ENCODE peak calls at places on chromosome 4, in five cellular contexts. One of them, this sample, is unnamed.
A peak's percentile ranks its signal among the peaks of the same experiment; 100 is the strongest.

GRCh38 chr4:53015681-53016080 is 153.6 kb downstream of the RASL11B start:
- DNase-seq in NCI-H774: no peak
- DNase-seq in astrocyte of the cerebellum: peak; percentile 57
- DNase-seq in astrocyte: peak; percentile 31
- DNase-seq in activated T-cell treated with anti-CD3 and anti-CD28 coated beads, Interleukin-2, amount 50 U/mL, for 4 hours: no peak
- DNase-seq in this sample: no peak

GRCh38 chr4:105127154-105127445 is 19.6 kb upstream of the TET2 start:
- DNase-seq in NCI-H774: no peak
- DNase-seq in astrocyte of the cerebellum: no peak
- DNase-seq in astrocyte: no peak
- DNase-seq in activated T-cell treated with anti-CD3 and anti-CD28 coated beads, Interleukin-2, amount 50 U/mL, for 4 hours: no peak
- DNase-seq in this sample: no peak

GRCh38 chr4:150699599-150699998 is 117.6 kb downstream of the MAB21L2 start:
- DNase-seq in NCI-H774: no peak
- DNase-seq in astrocyte of the cerebellum: no peak
- DNase-seq in astrocyte: no peak
- DNase-seq in activated T-cell treated with anti-CD3 and anti-CD28 coated beads, Interleukin-2, amount 50 U/mL, for 4 hours: no peak
- DNase-seq in this sample: no peak

GRCh38 chr4:111678466-111678865 is 466.8 kb upstream of the FAM241A start:
- DNase-seq in NCI-H774: no peak
- DNase-seq in astrocyte of the cerebellum: peak; percentile 50
- DNase-seq in astrocyte: peak; percentile 72
- DNase-seq in activated T-cell treated with anti-CD3 and anti-CD28 coated beads, Interleukin-2, amount 50 U/mL, for 4 hours: no peak
- DNase-seq in this sample: no peak

GRCh38 chr4:100907465-100908454 is 389.9 kb upstream of the EMCN start:
- DNase-seq in NCI-H774: no peak
- DNase-seq in astrocyte of the cerebellum: no peak
- DNase-seq in astrocyte: peak; percentile 2
- DNase-seq in activated T-cell treated with anti-CD3 and anti-CD28 coated beads, Interleukin-2, amount 50 U/mL, for 4 hours: no peak
- DNase-seq in this sample: no peak

GRCh38 chr4:180652533-180652932 is 1590.7 kb upstream of the TENM3 start:
- DNase-seq in NCI-H774: no peak
- DNase-seq in astrocyte of the cerebellum: no peak
- DNase-seq in astrocyte: no peak
- DNase-seq in activated T-cell treated with anti-CD3 and anti-CD28 coated beads, Interleukin-2, amount 50 U/mL, for 4 hours: no peak
- DNase-seq in this sample: no peak

GRCh38 chr4:169612869-169613859 is 781 bp upstream of the NEK1 start:
- DNase-seq in NCI-H774: peak; percentile 52
- DNase-seq in astrocyte of the cerebellum: peak; percentile 64
- DNase-seq in astrocyte: peak; percentile 71
- DNase-seq in activated T-cell treated with anti-CD3 and anti-CD28 coated beads, Interleukin-2, amount 50 U/mL, for 4 hours: peak; percentile 62
- DNase-seq in this sample: peak; percentile 59

GRCh38 chr4:17957689-17958088 is 63.9 kb downstream of the LCORL start:
- DNase-seq in NCI-H774: no peak
- DNase-seq in astrocyte of the cerebellum: peak; percentile 11
- DNase-seq in astrocyte: peak; percentile 30
- DNase-seq in activated T-cell treated with anti-CD3 and anti-CD28 coated beads, Interleukin-2, amount 50 U/mL, for 4 hours: no peak
- DNase-seq in this sample: no peak

GRCh38 chr4:142091691-142092182 is 455.4 kb downstream of the IL15 start:
- DNase-seq in NCI-H774: no peak
- DNase-seq in astrocyte of the cerebellum: peak; percentile 96
- DNase-seq in astrocyte: peak; percentile 100
- DNase-seq in activated T-cell treated with anti-CD3 and anti-CD28 coated beads, Interleukin-2, amount 50 U/mL, for 4 hours: no peak
- DNase-seq in this sample: no peak

GRCh38 chr4:150581206-150581605 is 745 bp upstream of the MAB21L2 start:
- DNase-seq in NCI-H774: no peak
- DNase-seq in astrocyte of the cerebellum: no peak
- DNase-seq in astrocyte: no peak
- DNase-seq in activated T-cell treated with anti-CD3 and anti-CD28 coated beads, Interleukin-2, amount 50 U/mL, for 4 hours: no peak
- DNase-seq in this sample: no peak

GRCh38 chr4:139728840-139729239 is 63.2 kb downstream of the MGST2 start:
- DNase-seq in NCI-H774: peak; percentile 61
- DNase-seq in astrocyte of the cerebellum: no peak
- DNase-seq in astrocyte: no peak
- DNase-seq in activated T-cell treated with anti-CD3 and anti-CD28 coated beads, Interleukin-2, amount 50 U/mL, for 4 hours: no peak
- DNase-seq in this sample: no peak

GRCh38 chr4:121326580-121326979 is 54.2 kb downstream of the QRFPR start:
- DNase-seq in NCI-H774: no peak
- DNase-seq in astrocyte of the cerebellum: no peak
- DNase-seq in astrocyte: no peak
- DNase-seq in activated T-cell treated with anti-CD3 and anti-CD28 coated beads, Interleukin-2, amount 50 U/mL, for 4 hours: no peak
- DNase-seq in this sample: no peak

GRCh38 chr4:37812713-37813112 is 13.8 kb upstream of the PGM2 start:
- DNase-seq in NCI-H774: no peak
- DNase-seq in astrocyte of the cerebellum: no peak
- DNase-seq in astrocyte: peak; percentile 56
- DNase-seq in activated T-cell treated with anti-CD3 and anti-CD28 coated beads, Interleukin-2, amount 50 U/mL, for 4 hours: no peak
- DNase-seq in this sample: no peak

GRCh38 chr4:140851032-140851636 is 94.9 kb upstream of the TBC1D9 start:
- DNase-seq in NCI-H774: peak; percentile 11
- DNase-seq in astrocyte of the cerebellum: peak; percentile 59
- DNase-seq in astrocyte: peak; percentile 27
- DNase-seq in activated T-cell treated with anti-CD3 and anti-CD28 coated beads, Interleukin-2, amount 50 U/mL, for 4 hours: no peak
- DNase-seq in this sample: no peak

GRCh38 chr4:12928751-12929150 is 555.4 kb downstream of the RAB28 start:
- DNase-seq in NCI-H774: no peak
- DNase-seq in astrocyte of the cerebellum: no peak
- DNase-seq in astrocyte: no peak
- DNase-seq in activated T-cell treated with anti-CD3 and anti-CD28 coated beads, Interleukin-2, amount 50 U/mL, for 4 hours: no peak
- DNase-seq in this sample: no peak

GRCh38 chr4:145482209-145483021 is 762 bp downstream of the SMAD1 start:
- DNase-seq in NCI-H774: peak; percentile 16
- DNase-seq in astrocyte of the cerebellum: peak; percentile 55
- DNase-seq in astrocyte: peak; percentile 82
- DNase-seq in activated T-cell treated with anti-CD3 and anti-CD28 coated beads, Interleukin-2, amount 50 U/mL, for 4 hours: peak; percentile 58
- DNase-seq in this sample: peak; percentile 63

GRCh38 chr4:89823416-89823815 is 13.5 kb downstream of the SNCA start:
- DNase-seq in NCI-H774: no peak
- DNase-seq in astrocyte of the cerebellum: no peak
- DNase-seq in astrocyte: peak; percentile 49
- DNase-seq in activated T-cell treated with anti-CD3 and anti-CD28 coated beads, Interleukin-2, amount 50 U/mL, for 4 hours: no peak
- DNase-seq in this sample: no peak

GRCh38 chr4:74039065-74039763 is 725 bp upstream of the CXCL3 start:
- DNase-seq in NCI-H774: no peak
- DNase-seq in astrocyte of the cerebellum: no peak
- DNase-seq in astrocyte: no peak
- DNase-seq in activated T-cell treated with anti-CD3 and anti-CD28 coated beads, Interleukin-2, amount 50 U/mL, for 4 hours: no peak
- DNase-seq in this sample: no peak

GRCh38 chr4:143335979-143336827 is 473 bp upstream of the GAB1 start:
- DNase-seq in NCI-H774: peak; percentile 45
- DNase-seq in astrocyte of the cerebellum: peak; percentile 82
- DNase-seq in astrocyte: peak; percentile 85
- DNase-seq in activated T-cell treated with anti-CD3 and anti-CD28 coated beads, Interleukin-2, amount 50 U/mL, for 4 hours: no peak
- DNase-seq in this sample: no peak

GRCh38 chr4:110622841-110623709 is at the start of gene PITX2:
- DNase-seq in NCI-H774: no peak
- DNase-seq in astrocyte of the cerebellum: peak; percentile 50
- DNase-seq in astrocyte: peak; percentile 65
- DNase-seq in activated T-cell treated with anti-CD3 and anti-CD28 coated beads, Interleukin-2, amount 50 U/mL, for 4 hours: no peak
- DNase-seq in this sample: peak; percentile 20

GRCh38 chr4:8409271-8410065 is 31.1 kb downstream of the ACOX3 start:
- DNase-seq in NCI-H774: no peak
- DNase-seq in astrocyte of the cerebellum: no peak
- DNase-seq in astrocyte: no peak
- DNase-seq in activated T-cell treated with anti-CD3 and anti-CD28 coated beads, Interleukin-2, amount 50 U/mL, for 4 hours: peak; percentile 39
- DNase-seq in this sample: peak; percentile 33

GRCh38 chr4:89411539-89411938 is 103.9 kb upstream of the GPRIN3 start:
- DNase-seq in NCI-H774: no peak
- DNase-seq in astrocyte of the cerebellum: no peak
- DNase-seq in astrocyte: peak; percentile 76
- DNase-seq in activated T-cell treated with anti-CD3 and anti-CD28 coated beads, Interleukin-2, amount 50 U/mL, for 4 hours: no peak
- DNase-seq in this sample: no peak

GRCh38 chr4:67765401-67765800 is 11.2 kb upstream of the GNRHR start:
- DNase-seq in NCI-H774: no peak
- DNase-seq in astrocyte of the cerebellum: no peak
- DNase-seq in astrocyte: peak; percentile 41
- DNase-seq in activated T-cell treated with anti-CD3 and anti-CD28 coated beads, Interleukin-2, amount 50 U/mL, for 4 hours: no peak
- DNase-seq in this sample: no peak

GRCh38 chr4:104592894-104593470 is 98.3 kb upstream of the CXXC4 start:
- DNase-seq in NCI-H774: no peak
- DNase-seq in astrocyte of the cerebellum: no peak
- DNase-seq in astrocyte: peak; percentile 52
- DNase-seq in activated T-cell treated with anti-CD3 and anti-CD28 coated beads, Interleukin-2, amount 50 U/mL, for 4 hours: no peak
- DNase-seq in this sample: no peak

GRCh38 chr4:158411180-158411721 is 110.4 kb upstream of the RXFP1 start:
- DNase-seq in NCI-H774: no peak
- DNase-seq in astrocyte of the cerebellum: no peak
- DNase-seq in astrocyte: no peak
- DNase-seq in activated T-cell treated with anti-CD3 and anti-CD28 coated beads, Interleukin-2, amount 50 U/mL, for 4 hours: no peak
- DNase-seq in this sample: no peak

GRCh38 chr4:138269175-138269574 is 27.0 kb upstream of the SLC7A11 start:
- DNase-seq in NCI-H774: no peak
- DNase-seq in astrocyte of the cerebellum: no peak
- DNase-seq in astrocyte: no peak
- DNase-seq in activated T-cell treated with anti-CD3 and anti-CD28 coated beads, Interleukin-2, amount 50 U/mL, for 4 hours: no peak
- DNase-seq in this sample: no peak

GRCh38 chr4:39883645-39884044 is 94.1 kb downstream of the PDS5A start:
- DNase-seq in NCI-H774: no peak
- DNase-seq in astrocyte of the cerebellum: no peak
- DNase-seq in astrocyte: peak; percentile 73
- DNase-seq in activated T-cell treated with anti-CD3 and anti-CD28 coated beads, Interleukin-2, amount 50 U/mL, for 4 hours: no peak
- DNase-seq in this sample: no peak

GRCh38 chr4:110139815-110140214 is 58.6 kb downstream of the ELOVL6 start:
- DNase-seq in NCI-H774: no peak
- DNase-seq in astrocyte of the cerebellum: no peak
- DNase-seq in astrocyte: no peak
- DNase-seq in activated T-cell treated with anti-CD3 and anti-CD28 coated beads, Interleukin-2, amount 50 U/mL, for 4 hours: no peak
- DNase-seq in this sample: no peak

GRCh38 chr4:46844325-46844917 is 64.6 kb downstream of the COX7B2 start:
- DNase-seq in NCI-H774: peak; percentile 50
- DNase-seq in astrocyte of the cerebellum: peak; percentile 54
- DNase-seq in astrocyte: peak; percentile 49
- DNase-seq in activated T-cell treated with anti-CD3 and anti-CD28 coated beads, Interleukin-2, amount 50 U/mL, for 4 hours: peak; percentile 12
- DNase-seq in this sample: peak; percentile 30

GRCh38 chr4:56375458-56375857 is 11.8 kb downstream of the AASDH start:
- DNase-seq in NCI-H774: no peak
- DNase-seq in astrocyte of the cerebellum: no peak
- DNase-seq in astrocyte: no peak
- DNase-seq in activated T-cell treated with anti-CD3 and anti-CD28 coated beads, Interleukin-2, amount 50 U/mL, for 4 hours: no peak
- DNase-seq in this sample: no peak

GRCh38 chr4:37892641-37893040 is 1.8 kb downstream of the TBC1D1 start:
- DNase-seq in NCI-H774: no peak
- DNase-seq in astrocyte of the cerebellum: no peak
- DNase-seq in astrocyte: no peak
- DNase-seq in activated T-cell treated with anti-CD3 and anti-CD28 coated beads, Interleukin-2, amount 50 U/mL, for 4 hours: peak; percentile 50
- DNase-seq in this sample: peak; percentile 58

This sample was measured in activated CD4-positive, alpha-beta T cell treated with anti-CD3 and anti-CD28 coated beads for 4 hours.